ENCODE peak calls at places on chromosome 7, in five cellular contexts. Z, O, V, W and S are unnamed samples.

GRCh38 chr7:129721139-129721538 is 109.6 kb downstream of the NRF1 start:
- DNase-seq in O (no peak), V (no peak), W (no peak), Z (no peak), S (no peak)

GRCh38 chr7:42914726-42915045 is 2.8 kb upstream of the C7orf25 start:
- DNase-seq in W (no peak), V (no peak), Z (no peak), O (no peak), S (no peak)

GRCh38 chr7:153523320-153524015 is 528.7 kb upstream of the DPP6 start:
- DNase-seq in W (no peak), O (no peak), Z (no peak), V (no peak), S (no peak)

GRCh38 chr7:45617166-45617565 is 43.0 kb downstream of the ADCY1 start:
- DNase-seq in V (no peak), O (no peak), W (no peak), Z (no peak), S (no peak)

GRCh38 chr7:26265499-26266075 is 26.1 kb upstream of the SNX10 start:
- DNase-seq in W (no peak), V (no peak), Z (no peak), O (no peak), S (no peak)

GRCh38 chr7:87574630-87575029 is 26.1 kb downstream of the ABCB1 start:
- DNase-seq in O (no peak), Z (peak), W (no peak), V (no peak), S (no peak)

GRCh38 chr7:94394399-94395140 is at the start of gene COL1A2:
- DNase-seq in O (peak), V (peak), Z (no peak), W (no peak), S (no peak)

GRCh38 chr7:94509879-94510581 is 421 bp downstream of the CASD1 start:
- DNase-seq in O (peak), W (peak), Z (no peak), V (peak), S (peak)

GRCh38 chr7:605661-606450 is 86.2 kb upstream of the PDGFA start:
- DNase-seq in Z (no peak), O (no peak), W (no peak), V (no peak), S (no peak)

GRCh38 chr7:117809958-117810357 is 63.3 kb downstream of the CTTNBP2 start:
- DNase-seq in V (no peak), Z (no peak), W (no peak), O (no peak), S (no peak)

GRCh38 chr7:35975851-35976454 is 175.1 kb downstream of the SEPTIN7 start:
- DNase-seq in V (peak), Z (peak), W (peak), O (peak), S (peak)

GRCh38 chr7:103143865-103144264 is 5.0 kb downstream of the NAPEPLD start:
- DNase-seq in V (no peak), O (no peak), W (no peak), Z (no peak), S (no peak)

GRCh38 chr7:106779877-106780276 is 85.2 kb upstream of the PIK3CG start:
- DNase-seq in V (peak), O (no peak), W (no peak), Z (peak), S (no peak)

GRCh38 chr7:95694334-95694733 is 78.0 kb upstream of the DYNC1I1 start:
- DNase-seq in O (no peak), V (no peak), Z (no peak), W (no peak), S (no peak)

GRCh38 chr7:50246551-50246950 is 58.0 kb upstream of the IKZF1 start:
- DNase-seq in O (no peak), Z (peak), W (no peak), V (no peak), S (no peak)

GRCh38 chr7:139043823-139044812 is 8.3 kb upstream of the ZC3HAV1L start:
- DNase-seq in Z (no peak), V (peak), O (no peak), W (no peak), S (no peak)
- TF ChIP-seq JUND in Z (no peak), V (peak), O (no peak), W (no peak), S (no peak)

DNA sequence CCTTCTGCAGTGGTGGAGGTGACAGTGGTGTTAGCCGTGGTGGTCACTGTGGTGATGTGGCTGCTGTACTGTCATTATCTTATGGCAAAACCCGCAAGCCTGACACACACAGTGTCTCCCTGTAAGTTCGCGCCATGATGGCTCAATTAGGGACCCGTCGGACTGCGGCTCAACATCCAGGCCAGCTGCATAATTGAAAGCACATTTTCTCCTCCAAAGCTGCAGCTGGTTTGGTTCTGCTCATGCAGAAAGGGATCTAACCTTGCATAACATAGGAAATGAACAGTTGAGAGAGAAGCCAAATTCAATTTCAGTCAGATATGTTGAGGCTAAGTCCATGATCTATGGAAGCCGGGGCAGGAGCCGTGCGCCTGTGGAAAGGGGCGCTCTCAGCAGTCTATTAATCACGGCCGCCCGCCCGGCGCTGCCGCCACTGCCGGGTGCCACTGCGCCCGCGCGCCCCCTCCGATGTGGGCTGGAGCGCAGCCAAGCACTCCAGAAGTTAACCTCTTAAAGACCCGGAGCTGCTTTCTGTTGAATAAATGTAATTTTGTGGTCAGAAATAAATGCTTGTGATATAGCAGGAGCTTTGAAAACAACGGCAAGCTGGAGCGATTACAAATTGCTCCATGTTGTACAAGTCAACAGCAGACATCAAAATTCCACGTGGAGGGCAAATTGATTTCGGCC is 227.7 kb downstream of the CUX1 start:
- DNase-seq in W (no peak), O (peak), V (no peak), Z (peak), S (no peak)
- TF ChIP-seq JUND in W (no peak), O (peak), V (no peak), Z (no peak), S (no peak)

GRCh38 chr7:70674268-70675025 is 457.5 kb upstream of the GALNT17 start:
- DNase-seq in O (no peak), Z (no peak), V (no peak), W (no peak), S (no peak)
- TF ChIP-seq JUND in O (no peak), Z (no peak), V (no peak), W (no peak), S (no peak)

DNA sequence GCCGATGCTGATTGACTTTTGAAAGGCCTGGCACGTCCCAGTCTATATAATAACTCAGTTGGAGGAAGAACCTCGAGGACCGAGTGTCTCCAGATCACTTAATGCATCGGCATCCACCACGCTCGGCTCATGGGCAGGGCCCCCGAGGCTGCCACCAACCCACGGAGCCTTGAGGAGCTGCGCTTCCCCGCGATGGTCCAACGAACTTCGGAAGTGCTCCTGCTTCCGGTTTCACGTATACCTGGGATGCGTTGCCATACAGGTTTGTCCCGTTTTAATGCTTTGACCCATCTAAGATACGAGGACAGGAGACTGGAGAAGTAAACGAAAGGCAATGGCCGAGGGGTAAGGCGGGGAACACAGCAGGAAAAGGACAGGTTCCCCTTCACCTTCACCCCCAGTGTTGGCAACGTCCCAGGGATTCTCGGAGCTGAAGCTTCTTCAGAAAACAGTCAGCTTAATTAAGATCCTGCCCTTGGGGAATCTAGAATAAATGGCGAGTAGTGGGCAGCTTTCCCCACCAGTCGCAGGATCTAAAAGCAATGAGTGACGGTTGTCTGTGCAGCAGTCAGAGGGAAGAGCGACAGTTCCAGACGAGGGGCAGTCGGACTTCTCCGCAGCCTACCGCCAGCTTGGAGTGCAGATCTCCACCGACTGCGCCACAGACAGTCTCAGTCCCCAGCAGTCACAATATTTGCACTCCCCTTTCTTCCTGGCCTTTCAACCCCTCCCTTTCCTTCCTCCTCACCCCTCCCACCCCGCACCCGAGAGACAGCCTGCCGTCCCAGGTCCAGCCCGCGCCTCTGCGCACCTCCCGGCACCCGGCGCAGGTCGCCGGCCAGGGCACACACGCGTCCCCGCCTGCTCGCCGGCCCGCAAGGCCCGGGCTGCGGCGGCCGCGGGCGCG is 10.7 kb upstream of the SP8 start:
- DNase-seq in Z (no peak), O (no peak), W (no peak), V (no peak), S (no peak)
- TF ChIP-seq JUND in Z (no peak), O (no peak), W (no peak), V (no peak), S (no peak)

GRCh38 chr7:5774790-5775189 is 6.7 kb downstream of the RNF216 start:
- DNase-seq in W (no peak), V (no peak), O (no peak), Z (no peak), S (no peak)
- TF ChIP-seq JUND in W (no peak), V (no peak), O (no peak), Z (no peak), S (no peak)

DNA sequence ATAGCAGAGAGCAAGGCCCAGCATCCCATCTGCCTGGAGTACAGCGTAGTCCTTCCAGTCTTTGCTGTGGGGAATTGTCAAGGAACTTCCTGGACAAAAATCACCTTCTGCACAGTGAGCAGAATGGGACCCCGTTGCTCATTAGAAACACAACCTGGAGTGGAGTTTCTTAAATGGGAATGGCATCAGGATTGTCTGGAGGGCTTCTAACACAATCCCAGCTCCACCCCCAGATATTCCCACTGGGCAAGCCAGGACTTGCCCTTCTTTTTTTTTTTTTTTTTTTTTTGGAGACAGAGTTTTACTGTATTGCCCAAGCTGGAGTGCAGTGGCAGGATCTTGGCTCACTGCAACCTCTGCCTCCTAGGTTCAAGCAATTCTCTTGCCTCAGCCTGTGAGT is 356.4 kb downstream of the GALNT17 start:
- DNase-seq in Z (no peak), O (no peak), W (no peak), V (no peak), S (no peak)
- TF ChIP-seq JUND in Z (no peak), O (no peak), W (no peak), V (no peak), S (no peak)

DNA sequence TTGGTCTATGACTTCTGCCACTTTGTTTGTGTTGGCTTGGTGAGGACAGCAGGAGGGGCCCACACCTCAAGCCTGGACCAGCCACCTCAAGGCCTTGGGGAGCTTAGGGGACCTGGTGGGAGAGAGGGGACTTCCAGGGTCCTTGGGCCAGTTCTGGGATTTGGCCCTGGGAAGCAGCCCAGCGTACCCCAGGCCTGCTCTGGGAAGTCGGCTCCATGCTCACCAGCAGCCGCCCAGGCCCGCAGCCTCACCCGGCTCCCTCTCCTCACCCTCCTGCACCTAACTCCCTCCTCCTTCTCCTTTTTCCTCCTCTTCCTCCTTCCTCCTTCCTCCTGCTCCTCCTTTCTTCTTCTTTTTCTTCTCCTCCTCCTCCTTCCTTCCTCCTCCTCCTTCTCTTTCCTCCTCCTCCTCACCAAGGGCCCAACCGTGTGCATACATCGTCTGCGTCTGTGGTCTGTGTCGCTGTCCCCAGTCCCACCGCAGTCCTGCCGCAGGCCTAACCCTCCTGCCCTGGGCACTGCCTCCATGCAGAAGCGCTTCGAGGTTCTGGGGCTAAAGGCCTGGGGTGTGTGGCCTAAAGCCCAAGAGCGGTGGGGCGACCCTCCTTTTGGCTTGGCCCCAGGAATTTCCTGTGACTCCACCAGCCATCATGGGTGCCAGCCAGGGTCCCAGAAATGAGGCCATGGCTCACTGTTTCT is 5.3 kb downstream of the EN2 start:
- DNase-seq in Z (no peak), V (no peak), O (peak), W (no peak), S (no peak)
- TF ChIP-seq JUND in Z (no peak), V (no peak), O (no peak), W (no peak), S (no peak)

DNA sequence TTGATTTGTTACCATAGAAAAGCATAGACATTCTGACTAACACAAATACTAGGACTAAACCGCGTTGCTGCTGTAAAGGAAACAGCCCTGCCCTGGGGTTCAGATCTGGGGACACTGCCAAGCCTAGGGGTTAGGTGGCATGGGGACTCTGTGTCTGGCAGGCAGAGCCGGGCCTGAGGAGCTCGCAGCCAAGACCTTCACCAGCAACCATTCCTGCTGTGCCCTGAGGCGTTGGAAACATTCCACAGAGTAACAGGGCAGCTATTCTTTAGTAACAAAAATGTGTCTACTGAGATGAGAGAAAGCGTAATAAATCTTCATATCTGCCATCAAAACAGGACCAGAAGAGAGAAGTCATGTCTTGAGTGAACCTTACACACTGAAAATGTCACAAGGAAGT is 280.6 kb downstream of the POM121L12 start:
- DNase-seq in W (no peak), V (no peak), Z (no peak), O (peak), S (no peak)
- TF ChIP-seq JUND in W (no peak), V (no peak), Z (no peak), O (no peak), S (no peak)